ENCODE peak calls at places on chromosomes 1 and 21, in five cellular contexts. I, S, F, J and U are unnamed samples.

GRCh38 chr1:214514819-214515383 is 36.5 kb downstream of the PTPN14 start:
- DNase-seq in S (no peak), F (no peak), J (no peak), I (no peak), U (no peak)

GRCh38 chr1:31934706-31935629 is 3.2 kb downstream of the PTP4A2 start:
- DNase-seq in F (peak), S (no peak), J (peak), I (no peak), U (peak)

GRCh38 chr1:55894521-55894920 is 679.4 kb upstream of the USP24 start:
- DNase-seq in I (no peak), J (no peak), F (peak), S (no peak), U (peak)

GRCh38 chr1:200900877-200901276 is 6.2 kb downstream of the INAVA start:
- DNase-seq in J (no peak), I (no peak), S (no peak), F (no peak), U (no peak)

GRCh38 chr1:171655215-171656116 is 3.0 kb upstream of the MYOC start:
- DNase-seq in S (peak), J (peak), I (peak), F (peak), U (peak)

GRCh38 chr1:234699795-234700665 is 90.1 kb upstream of the IRF2BP2 start:
- DNase-seq in J (peak), I (no peak), F (peak), S (peak), U (peak)

GRCh38 chr1:3350441-3351261 is 103.8 kb upstream of the ARHGEF16 start:
- DNase-seq in S (no peak), J (no peak), F (peak), I (no peak), U (peak)

GRCh38 chr1:180381184-180381580 is 121.2 kb downstream of the ACBD6 start:
- DNase-seq in I (no peak), J (no peak), S (no peak), F (no peak), U (no peak)

GRCh38 chr1:16248603-16249534 is 11.9 kb upstream of the CPLANE2 start:
- DNase-seq in S (peak), I (no peak), J (peak), F (peak), U (peak)

GRCh38 chr1:48943393-48943792 is 166.7 kb upstream of the BEND5 start:
- DNase-seq in F (peak), J (peak), I (no peak), S (no peak), U (peak)

GRCh38 chr1:208791458-208791857 is 547.3 kb upstream of the PLXNA2 start:
- DNase-seq in I (no peak), F (peak), J (peak), S (no peak), U (peak)

GRCh38 chr21:35896060-35896459 is 164.3 kb downstream of the SETD4 start:
- DNase-seq in S (no peak), J (no peak), F (no peak), I (no peak), U (no peak)

GRCh38 chr1:221887091-221887746 is 145.3 kb upstream of the DUSP10 start:
- DNase-seq in F (peak), S (peak), I (peak), J (peak), U (peak)

GRCh38 chr1:178513278-178513983 is 522 bp downstream of the TEX35 start:
- DNase-seq in F (peak), I (no peak), J (peak), S (no peak), U (peak)

DNA sequence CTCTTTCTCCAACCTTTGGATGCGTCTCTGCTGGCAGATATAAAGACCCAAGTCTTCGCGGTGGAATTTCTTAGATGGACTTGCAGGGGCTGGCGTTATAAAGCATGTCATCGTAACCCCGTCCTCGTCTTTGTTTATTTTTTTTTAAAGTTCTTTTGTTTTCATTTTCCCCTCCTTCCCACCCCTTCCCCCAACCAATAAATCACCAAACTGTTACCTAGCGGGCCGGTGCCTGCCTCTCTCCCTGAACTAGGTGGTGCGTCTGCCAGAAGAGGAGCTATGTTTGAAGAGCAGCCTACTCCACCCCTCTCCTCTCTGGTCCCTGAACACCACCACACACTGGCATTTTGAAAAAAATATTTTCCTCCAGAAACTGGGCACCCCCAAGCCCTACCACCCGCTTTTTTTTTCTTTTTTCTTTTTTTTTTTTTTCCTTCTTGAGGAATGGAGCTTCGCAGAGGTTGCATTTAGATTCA is at the start of gene CACNA1E:
- DNase-seq in J (no peak), S (no peak), F (no peak), I (no peak), U (no peak)
- H3K4me3 ChIP-seq in J (no peak), S (peak), F (peak), I (peak), U (no peak)

DNA sequence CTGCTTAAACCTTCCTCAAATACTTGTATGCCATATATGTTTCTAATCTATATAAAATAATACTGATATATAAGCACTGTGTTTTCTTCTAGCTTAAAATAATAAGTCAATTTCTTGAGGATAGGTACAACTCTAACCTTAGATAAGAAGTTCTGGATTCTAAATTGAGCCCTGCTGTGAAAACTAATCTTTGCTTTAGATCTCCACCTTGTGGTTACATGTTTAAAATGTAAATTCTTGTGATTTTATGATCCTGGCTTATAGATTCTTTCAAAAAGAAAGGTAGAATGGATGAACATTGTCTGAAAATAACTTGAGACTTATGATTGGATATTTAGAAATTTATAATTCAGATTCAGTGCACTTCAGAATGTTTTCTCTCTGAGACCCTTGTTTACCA is 38.9 kb upstream of the HMCN1 start:
- DNase-seq in J (no peak), S (no peak), I (no peak), F (peak), U (no peak)
- TF ChIP-seq CTCF in J (peak), S (no peak), I (peak), F (no peak), U (no peak)

DNA sequence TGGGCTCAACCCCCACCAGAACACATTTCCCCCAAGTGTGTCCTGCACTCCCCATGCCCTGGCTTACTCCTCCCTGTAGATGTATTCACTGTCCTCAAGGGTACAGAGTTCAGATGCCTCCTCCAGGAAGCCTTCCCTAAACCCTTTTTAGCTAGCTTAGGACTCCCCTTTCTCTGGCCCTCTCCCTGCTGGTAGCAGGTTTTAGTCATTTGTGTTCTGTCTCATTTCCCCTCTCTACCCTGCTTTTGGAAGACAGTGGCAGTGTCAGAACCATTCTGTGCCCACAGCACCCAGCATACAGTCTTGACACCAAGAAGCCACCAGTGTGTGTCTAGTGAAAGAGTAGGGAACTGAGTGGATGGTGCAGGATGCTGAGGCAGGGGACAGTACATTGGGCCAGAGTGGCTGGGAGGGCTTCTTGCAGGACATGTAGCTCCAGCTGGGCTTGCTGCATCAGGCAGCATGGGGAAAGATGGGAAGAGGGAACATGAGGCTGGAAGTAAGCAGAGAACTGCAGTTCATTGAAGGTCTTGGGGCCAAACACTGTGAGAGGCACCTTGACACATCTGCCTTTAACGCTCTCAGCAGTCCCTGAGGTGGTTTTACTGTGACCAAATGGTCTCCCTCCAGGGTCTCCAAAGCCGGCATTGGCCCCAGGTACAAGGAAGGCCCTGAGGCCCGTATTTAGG is 2.5 kb downstream of the FOXO6 start:
- DNase-seq in F (no peak), S (no peak), I (no peak), J (no peak), U (no peak)
- H3K4me3 ChIP-seq in F (no peak), S (no peak), I (no peak), J (no peak), U (no peak)

GRCh38 chr1:176998396-176998795 is 166.1 kb downstream of the ASTN1 start:
- DNase-seq in F (no peak), I (no peak), S (no peak), J (peak), U (no peak)
- TF ChIP-seq CTCF in F (no peak), I (no peak), S (no peak), J (no peak), U (no peak)

GRCh38 chr1:59064592-59064991 is 232.3 kb upstream of the FGGY start:
- DNase-seq in F (no peak), J (no peak), S (no peak), I (no peak), U (no peak)

GRCh38 chr1:59062743-59063142 is 234.2 kb upstream of the FGGY start:
- DNase-seq in I (no peak), S (no peak), J (peak), F (peak), U (peak)

GRCh38 chr1:59058681-59059441 is 238.0 kb upstream of the FGGY start:
- DNase-seq in S (no peak), I (no peak), J (no peak), F (no peak), U (no peak)

GRCh38 chr1:59063501-59063900 is 233.4 kb upstream of the FGGY start:
- DNase-seq in F (no peak), J (no peak), S (no peak), I (no peak), U (no peak)

DNA sequence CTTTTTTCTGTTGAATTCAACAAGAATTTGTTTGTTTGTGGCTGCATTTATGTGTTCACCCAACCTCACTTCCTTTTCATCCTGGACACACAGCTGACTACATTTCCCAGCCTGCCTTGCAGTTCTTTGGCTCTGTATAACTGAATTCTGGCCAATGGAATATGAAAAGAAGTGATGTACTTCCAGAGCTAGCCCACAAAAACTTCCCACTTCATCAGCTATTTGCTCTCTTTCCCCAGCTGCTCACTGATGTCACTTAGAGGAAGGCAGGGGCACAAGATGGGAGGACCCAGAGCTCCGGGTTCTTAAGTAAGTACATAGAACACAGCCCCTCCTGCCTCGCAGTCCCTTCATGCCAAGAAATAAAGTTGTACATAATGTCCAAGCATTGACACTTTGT is 235.0 kb upstream of the FGGY start:
- DNase-seq in S (peak), I (no peak), F (peak), J (peak), U (peak)
- H3K4me3 ChIP-seq in S (peak), I (no peak), F (peak), J (no peak), U (peak)

DNA sequence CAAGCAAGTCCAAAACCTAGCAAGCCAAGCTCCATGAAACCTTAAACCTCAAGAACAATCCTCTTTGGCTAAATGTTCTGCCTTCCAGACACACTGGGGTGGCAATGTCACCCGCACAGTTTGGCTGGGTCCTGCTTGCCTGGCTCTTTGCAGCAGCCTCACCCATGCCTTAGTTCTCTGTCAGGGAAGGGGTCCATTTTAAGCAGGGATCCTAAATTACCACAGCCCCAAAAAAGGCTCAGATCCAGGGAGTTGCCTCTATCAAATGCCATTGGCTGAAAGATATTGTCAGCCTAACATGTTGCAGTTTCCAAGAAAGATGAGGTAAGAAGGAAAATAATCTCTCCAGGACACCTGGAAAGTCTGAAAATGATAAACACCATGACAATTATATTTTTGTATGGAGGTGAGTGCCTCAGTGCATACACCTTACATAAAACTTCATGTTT is 26.1 kb upstream of the LYPLAL1 start:
- DNase-seq in S (no peak), I (no peak), J (no peak), F (no peak), U (no peak)
- TF ChIP-seq CTCF in S (no peak), I (no peak), J (no peak), F (no peak), U (no peak)

GRCh38 chr1:70434253-70434859 is 23.3 kb downstream of the CTH start:
- DNase-seq in I (no peak), S (no peak), J (no peak), F (no peak), U (no peak)

GRCh38 chr1:70438529-70438928 is 27.5 kb downstream of the CTH start:
- DNase-seq in J (peak), F (peak), I (no peak), S (no peak), U (no peak)

GRCh38 chr1:70441392-70442035 is 30.4 kb downstream of the CTH start:
- DNase-seq in S (no peak), F (no peak), J (no peak), I (no peak), U (no peak)

GRCh38 chr1:70440642-70441391 is 29.7 kb downstream of the CTH start:
- DNase-seq in S (no peak), I (no peak), F (no peak), J (no peak), U (no peak)

DNA sequence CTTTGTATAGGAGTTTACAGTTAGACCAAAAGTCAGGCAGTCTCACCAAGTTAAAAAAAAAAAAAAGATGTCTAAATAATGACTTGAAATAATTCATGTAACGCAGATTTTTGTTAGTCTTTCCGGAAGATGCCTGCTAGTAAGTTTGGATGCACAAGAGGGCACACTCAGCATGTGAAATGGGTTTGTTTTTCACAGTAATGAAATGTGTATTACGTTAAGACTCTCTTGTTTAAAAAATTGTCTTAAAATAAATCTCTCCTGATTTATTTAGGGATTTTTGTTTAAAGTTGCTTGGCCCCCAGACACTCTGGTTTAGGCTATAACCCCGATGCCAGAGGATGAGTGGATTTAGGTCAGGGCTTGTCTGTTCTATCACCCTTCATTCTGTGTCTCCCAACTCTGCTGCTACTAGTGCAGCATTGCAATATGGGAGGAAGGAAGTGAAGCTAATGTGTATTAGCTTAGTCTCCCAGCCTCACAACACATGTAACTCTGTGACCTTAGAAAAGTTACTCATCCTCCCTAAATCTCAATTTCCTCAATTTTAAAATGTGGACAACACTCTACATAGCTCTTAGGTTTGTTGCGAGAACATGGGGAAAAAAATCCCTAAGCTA is 25.7 kb downstream of the CTH start:
- DNase-seq in F (peak), S (no peak), J (no peak), I (no peak), U (peak)
- H3K4me3 ChIP-seq in F (no peak), S (no peak), J (no peak), I (no peak), U (no peak)

DNA sequence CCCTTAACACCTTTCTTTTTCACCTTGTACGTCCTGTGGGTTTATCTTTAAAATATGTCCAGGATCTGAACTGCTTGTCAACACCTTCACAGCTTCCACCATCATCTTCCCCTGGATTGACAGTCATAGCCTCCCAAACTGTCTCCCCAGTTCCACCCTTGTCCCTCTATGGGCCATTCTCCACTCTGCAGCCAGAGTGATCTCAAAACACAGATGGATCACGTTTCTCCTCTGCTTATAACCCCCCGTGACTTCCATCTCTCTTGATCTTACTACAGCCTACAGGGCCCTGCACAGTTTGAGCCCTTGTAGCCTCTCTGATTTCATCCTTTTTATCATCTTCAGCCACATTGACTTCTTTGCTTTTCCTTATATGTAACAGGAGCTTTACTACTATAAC is 4.3 kb downstream of the INSRR start:
- DNase-seq in F (no peak), I (no peak), J (no peak), S (no peak), U (no peak)
- TF ChIP-seq CTCF in F (no peak), I (no peak), J (no peak), S (no peak), U (peak)

GRCh38 chr1:202192770-202193613 is 607 bp upstream of the LGR6 start:
- DNase-seq in S (no peak), J (peak), F (peak), I (no peak), U (peak)
- H3K4me3 ChIP-seq in S (peak), J (no peak), F (no peak), I (peak), U (no peak)

GRCh38 chr1:10538608-10539355 is 64.0 kb downstream of the PEX14 start:
- DNase-seq in J (no peak), I (no peak), F (no peak), S (no peak), U (no peak)

GRCh38 chr1:10534519-10534918 is 59.8 kb downstream of the PEX14 start:
- DNase-seq in J (no peak), S (no peak), I (no peak), F (no peak), U (no peak)

GRCh38 chr1:10537082-10537766 is 62.5 kb downstream of the PEX14 start:
- DNase-seq in I (no peak), S (no peak), F (no peak), J (no peak), U (no peak)

GRCh38 chr1:10539411-10540043 is 64.8 kb downstream of the PEX14 start:
- DNase-seq in S (no peak), F (no peak), I (no peak), J (no peak), U (no peak)

DNA sequence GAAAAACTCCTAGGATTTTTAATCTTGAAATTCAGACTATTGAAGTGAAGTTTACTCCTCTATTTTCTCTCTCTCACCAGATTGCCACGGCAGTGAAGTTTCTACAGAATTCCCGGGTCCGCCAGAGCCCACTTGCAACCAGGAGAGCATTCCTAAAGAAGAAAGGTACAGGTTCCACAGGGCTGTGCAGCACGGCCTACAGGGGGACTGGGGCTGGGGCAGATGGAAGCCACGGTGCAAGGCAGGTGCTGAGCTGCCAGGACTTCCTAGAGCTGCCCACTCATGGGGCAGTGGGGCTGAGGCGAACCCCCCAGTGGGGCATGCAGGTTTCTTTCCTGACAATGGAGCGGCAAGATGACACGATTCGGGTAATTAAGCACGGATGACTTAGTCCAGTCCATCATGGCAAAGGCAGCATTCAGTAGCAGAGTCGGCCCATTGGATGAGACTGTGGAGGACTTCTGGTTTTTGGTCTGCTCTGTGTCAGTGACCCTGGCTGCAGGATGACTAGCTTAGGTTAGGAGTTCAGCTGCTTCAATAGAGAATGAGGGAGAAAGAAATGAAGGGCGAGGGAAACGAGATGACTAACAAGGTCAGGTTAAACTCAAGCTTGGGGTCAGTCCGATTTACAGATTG is 61.5 kb downstream of the PEX14 start:
- DNase-seq in J (no peak), F (no peak), I (no peak), S (no peak), U (no peak)
- TF ChIP-seq CTCF in J (no peak), F (no peak), I (no peak), S (no peak), U (no peak)